ENCODE peak calls at places on chromosome 6, in five cellular contexts. T, R, I, S and P are unnamed samples. For H3K9me3, the result is how much of the 10 kb centered on the place peaks cover.

GRCh38 chr6:53428886-53429285 is 80.1 kb upstream of the ELOVL5 start:
- DNase-seq in S (no peak), I (no peak), T (no peak), R (no peak), P (no peak)

GRCh38 chr6:1028744-1029143 is 283.2 kb upstream of the FOXQ1 start:
- DNase-seq in S (no peak), R (no peak), I (no peak), T (no peak), P (no peak)

GRCh38 chr6:134347916-134348805 is 30.2 kb upstream of the SGK1 start:
- DNase-seq in R (no peak), T (no peak), I (no peak), S (peak), P (no peak)

GRCh38 chr6:18115356-18115755 is 7.1 kb downstream of the NHLRC1 start:
- DNase-seq in R (no peak), S (no peak), T (no peak), I (no peak), P (no peak)

GRCh38 chr6:583116-583515 is 73.8 kb downstream of the HUS1B start:
- DNase-seq in R (no peak), T (no peak), S (no peak), I (no peak), P (no peak)

GRCh38 chr6:45630314-45630713 is 252.6 kb upstream of the SUPT3H start:
- DNase-seq in R (no peak), I (no peak), T (no peak), S (no peak), P (no peak)

GRCh38 chr6:100721256-100721655 is 159.9 kb downstream of the ASCC3 start:
- DNase-seq in T (no peak), S (no peak), R (no peak), I (no peak), P (no peak)

GRCh38 chr6:72857791-72858190 is 235.9 kb downstream of the KCNQ5 start:
- DNase-seq in T (no peak), R (no peak), S (no peak), I (no peak), P (no peak)

GRCh38 chr6:64083261-64083660 is 447.7 kb downstream of the PHF3 start:
- DNase-seq in S (no peak), T (no peak), I (no peak), R (no peak), P (no peak)

GRCh38 chr6:118574051-118574865 is 26.2 kb downstream of the PLN start:
- DNase-seq in R (no peak), T (no peak), I (no peak), S (no peak), P (no peak)
- H3K9me3 ChIP-seq in R (under half), T (under half), I (under half), S (half or more), P (under half)

GRCh38 chr6:16333580-16333979 is 95.2 kb downstream of the GMPR start:
- DNase-seq in R (no peak), T (no peak), I (peak), S (no peak), P (no peak)
- H3K9me3 ChIP-seq in R (under half), T (under half), I (under half), S (under half), P (under half)

GRCh38 chr6:13671742-13672141 is 39.9 kb downstream of the RANBP9 start:
- DNase-seq in T (no peak), S (no peak), I (no peak), R (no peak), P (no peak)
- H3K9me3 ChIP-seq in T (under half), S (under half), I (under half), R (under half), P (under half)

DNA sequence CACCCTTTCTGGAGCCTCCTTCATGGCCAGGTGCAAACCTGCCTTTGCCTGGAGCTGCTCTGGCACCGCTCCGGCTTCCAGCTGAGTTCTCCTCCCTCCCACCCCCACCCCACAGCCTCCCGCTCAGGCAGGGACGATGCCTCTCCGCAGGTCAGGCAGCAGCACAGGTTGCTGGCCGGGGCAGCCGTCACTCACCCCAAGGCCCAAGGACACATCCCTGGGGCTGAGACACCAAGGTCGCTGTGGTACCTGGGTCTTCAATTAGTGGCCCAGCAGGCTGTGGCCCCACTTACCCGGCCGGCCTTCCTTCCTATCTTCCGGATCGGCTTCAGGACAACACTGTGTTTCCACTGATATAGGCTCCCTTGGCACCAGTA is 111.7 kb downstream of the ERMARD start:
- DNase-seq in I (no peak), T (no peak), R (no peak), S (no peak), P (no peak)
- H3K9me3 ChIP-seq in I (under half), T (under half), R (under half), S (under half), P (under half)

GRCh38 chr6:167559675-167560479 is 235.0 kb downstream of the TTLL2 start:
- DNase-seq in I (no peak), S (no peak), R (no peak), T (peak), P (no peak)
- H3K9me3 ChIP-seq in I (under half), S (under half), R (under half), T (under half), P (under half)

DNA sequence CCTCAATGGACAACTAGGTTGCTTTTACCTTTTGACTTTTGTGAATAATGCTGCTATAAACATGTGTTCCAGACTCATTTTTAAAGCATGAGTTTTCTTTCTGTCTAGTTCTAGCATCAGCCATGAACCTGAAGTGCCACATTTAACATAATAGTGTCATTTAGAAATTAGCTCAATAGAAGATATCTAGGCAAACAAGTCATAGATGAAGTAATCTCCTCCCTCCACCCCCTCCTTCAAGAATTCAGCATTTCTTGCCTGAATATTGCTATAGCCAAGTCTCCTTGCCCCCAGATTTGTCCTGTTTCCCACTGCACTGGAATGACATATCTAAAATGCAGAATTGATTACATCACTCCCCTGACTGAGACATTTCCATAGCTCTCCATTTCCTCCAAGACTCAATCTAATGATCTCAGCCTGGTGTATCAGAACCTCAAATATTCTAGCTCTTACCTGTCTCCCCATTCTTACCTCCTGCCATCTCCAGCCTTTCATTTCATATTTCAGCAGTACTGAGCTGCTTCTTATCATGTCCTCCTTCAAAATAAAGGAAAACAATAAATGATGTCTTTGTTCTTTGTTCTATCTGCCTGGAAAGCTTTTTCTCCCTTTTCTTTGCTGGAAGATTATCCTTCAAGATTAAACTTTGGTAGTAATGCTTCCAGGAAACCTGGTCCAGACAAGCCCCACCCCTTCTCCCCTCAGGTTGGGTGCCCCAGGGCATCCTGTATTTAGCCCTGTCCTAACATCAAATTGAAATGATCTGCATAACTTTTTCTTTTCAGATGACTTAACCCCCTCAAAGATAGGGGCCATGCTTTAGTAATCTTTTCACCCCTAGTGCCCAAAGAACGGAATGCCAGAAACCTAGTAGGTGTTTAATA is 135.1 kb upstream of the BACH2 start:
- DNase-seq in T (no peak), S (no peak), I (no peak), R (no peak), P (no peak)
- H3K9me3 ChIP-seq in T (under half), S (under half), I (under half), R (under half), P (under half)

GRCh38 chr6:38484656-38485055 is 155.1 kb downstream of the BTBD9 start:
- DNase-seq in R (no peak), I (no peak), S (no peak), T (no peak), P (no peak)
- H3K9me3 ChIP-seq in R (under half), I (under half), S (under half), T (under half), P (under half)